ENCODE peak calls at places on chromosomes 13 and 19, in six cellular contexts. Z is thoracic aorta, I is AG04450, A is GM12865, B is dorsolateral prefrontal cortex, M is H1. O is an unnamed sample.

GRCh38 chr13:35723820-35724219 is 247.3 kb upstream of the MAB21L1 start:
- DNase-seq in M (no peak), A (no peak), I (no peak), B (no peak), Z (no peak), O (no peak)

GRCh38 chr13:20160346-20161274 is at the start of gene GJA3:
- DNase-seq in I (no peak), Z (no peak), B (no peak), A (peak), M (peak), O (peak)

GRCh38 chr19:2415281-2415972 is 12.0 kb downstream of the TIMM13 start:
- DNase-seq in A (no peak), Z (no peak), B (no peak), M (peak), I (no peak), O (no peak)

GRCh38 chr19:17021793-17022590 is 4.6 kb downstream of the CPAMD8 start:
- DNase-seq in A (no peak), B (no peak), I (no peak), M (no peak), Z (no peak), O (no peak)

GRCh38 chr13:107379398-107380155 is 811.6 kb upstream of the ARGLU1 start:
- DNase-seq in B (no peak), Z (no peak), I (no peak), M (no peak), A (no peak), O (no peak)

GRCh38 chr19:21127898-21128297 is 13.9 kb upstream of the ZNF431 start:
- DNase-seq in B (no peak), Z (no peak), A (no peak), M (no peak), I (no peak), O (no peak)

GRCh38 chr13:109152941-109153340 is 523.5 kb downstream of the MYO16 start:
- DNase-seq in I (no peak), M (no peak), A (no peak), B (no peak), Z (no peak), O (no peak)

GRCh38 chr13:45295536-45295935 is 45.4 kb downstream of the TPT1 start:
- DNase-seq in B (no peak), I (no peak), M (no peak), Z (no peak), A (no peak), O (no peak)

GRCh38 chr13:100566543-100566942 is 22.0 kb downstream of the GGACT start:
- DNase-seq in A (no peak), M (no peak), B (no peak), Z (no peak), I (no peak), O (no peak)

GRCh38 chr19:30029721-30030510 is 87.9 kb downstream of the URI1 start:
- DNase-seq in M (no peak), Z (no peak), A (peak), I (no peak), B (no peak), O (peak)

GRCh38 chr13:40146063-40146462 is 490.6 kb downstream of the COG6 start:
- DNase-seq in B (no peak), I (no peak), M (peak), Z (no peak), A (no peak), O (no peak)

GRCh38 chr19:33275933-33276619 is 26.3 kb downstream of the CEBPA start:
- DNase-seq in Z (no peak), B (no peak), M (no peak), A (no peak), I (no peak), O (no peak)

GRCh38 chr19:10566658-10567410 is 1.0 kb upstream of the KRI1 start:
- DNase-seq in B (no peak), M (no peak), I (no peak), Z (no peak), A (peak), O (peak)

GRCh38 chr13:47133024-47133445 is 236.2 kb upstream of the HTR2A start:
- DNase-seq in Z (no peak), B (no peak), I (no peak), M (no peak), A (no peak), O (no peak)

GRCh38 chr19:13012690-13013608 is 17.7 kb downstream of the NFIX start:
- DNase-seq in M (no peak), I (no peak), B (no peak), A (peak), Z (no peak), O (peak)

GRCh38 chr13:42539670-42540069 is 34.3 kb upstream of the TNFSF11 start:
- DNase-seq in I (no peak), A (no peak), B (no peak), M (no peak), Z (no peak), O (no peak)

GRCh38 chr13:113152894-113153809 is 5.3 kb upstream of the PROZ start:
- DNase-seq in B (no peak), M (peak), A (peak), Z (no peak), I (no peak), O (peak)

GRCh38 chr13:113554333-113554700 is 30.2 kb upstream of the TFDP1 start:
- DNase-seq in M (no peak), I (no peak), Z (no peak), A (no peak), B (no peak), O (no peak)

GRCh38 chr13:32370805-32371204 is 55.5 kb downstream of the BRCA2 start:
- DNase-seq in M (no peak), I (no peak), Z (no peak), A (no peak), B (no peak), O (no peak)
- H3K4me3 ChIP-seq in M (no peak), I (no peak), Z (no peak), A (no peak), B (no peak), O (no peak)

GRCh38 chr19:3500429-3501101 is at the start of gene DOHH:
- DNase-seq in Z (peak), B (peak), I (peak), M (peak), A (peak), O (peak)
- TF ChIP-seq CTCF in Z (no peak), B (no peak), I (no peak), M (no peak), A (no peak), O (no peak)

DNA sequence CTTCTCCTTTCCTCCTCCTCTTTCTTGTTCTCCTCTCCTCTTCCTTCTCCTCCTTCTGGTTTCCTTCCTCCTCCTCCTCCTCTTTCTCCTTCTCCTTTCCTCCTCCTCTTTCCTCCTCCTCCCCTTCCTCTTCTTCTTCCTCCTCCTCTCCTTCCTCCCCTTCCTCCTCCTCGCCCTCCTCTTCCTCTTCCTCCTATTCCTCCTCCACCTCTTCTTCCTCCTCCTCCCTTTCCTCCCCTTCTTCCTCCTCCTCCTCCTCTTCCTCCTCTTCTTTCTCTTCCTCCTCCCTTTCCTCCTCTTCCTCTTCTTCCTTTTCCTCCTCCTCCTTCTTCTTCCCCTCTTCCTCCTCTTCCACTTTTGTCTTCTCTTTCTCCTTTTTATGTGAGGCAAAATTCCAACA is 55.0 kb upstream of the ADGRE1 start:
- DNase-seq in M (no peak), I (no peak), Z (no peak), A (no peak), B (no peak), O (no peak)
- H3K4me3 ChIP-seq in M (no peak), I (no peak), Z (no peak), A (no peak), B (no peak), O (no peak)

DNA sequence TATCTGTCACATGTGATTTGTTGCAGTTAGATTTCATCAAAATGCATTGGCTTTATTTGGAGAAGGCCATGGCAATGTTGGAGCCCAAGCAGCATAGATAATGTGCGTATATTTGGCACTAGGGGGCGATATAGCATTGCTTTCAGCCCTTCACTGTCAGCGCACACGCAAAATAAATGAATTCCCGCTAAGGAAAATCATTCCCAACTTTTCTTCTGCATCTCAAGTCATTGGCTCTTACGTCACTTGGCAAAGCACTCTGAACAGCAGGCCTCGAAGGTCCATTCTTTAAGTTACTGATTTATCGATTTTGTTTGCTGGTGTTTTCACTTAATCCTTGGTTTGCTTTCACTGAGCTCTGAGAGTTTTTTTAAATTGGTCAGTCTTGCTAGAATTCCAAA is 97.9 kb upstream of the IPO5 start:
- DNase-seq in I (peak), Z (no peak), B (no peak), M (no peak), A (peak), O (no peak)
- TF ChIP-seq CTCF in I (peak), Z (peak), B (peak), M (peak), A (peak), O (peak)

GRCh38 chr13:77857810-77858209 is 60.8 kb downstream of the EDNRB start:
- DNase-seq in Z (no peak), M (no peak), B (no peak), I (no peak), A (no peak), O (no peak)

GRCh38 chr13:77861716-77862115 is 56.9 kb downstream of the EDNRB start:
- DNase-seq in M (no peak), Z (no peak), I (no peak), B (no peak), A (no peak), O (no peak)

GRCh38 chr13:77863037-77863630 is 55.5 kb downstream of the EDNRB start:
- DNase-seq in Z (no peak), A (no peak), B (no peak), I (no peak), M (no peak), O (no peak)

GRCh38 chr13:77859450-77859849 is 59.2 kb downstream of the EDNRB start:
- DNase-seq in B (no peak), Z (no peak), I (peak), M (no peak), A (no peak), O (no peak)

GRCh38 chr13:77860621-77861020 is 58.0 kb downstream of the EDNRB start:
- DNase-seq in B (no peak), I (peak), M (no peak), Z (no peak), A (peak), O (no peak)
- H3K4me3 ChIP-seq in B (no peak), I (no peak), M (no peak), Z (no peak), A (no peak), O (no peak)